ENCODE peak calls at places on chromosomes 1 and 21, in four cellular contexts. P is hypothalamus; M is stimulated activated CD8-positive, alpha-beta memory T cell treated with anti-CD3 and anti-CD28 coated beads, Interleukin-7, amount 100 ng/mL, for 1 hour; Q is foreskin keratinocyte. Z is an unnamed sample.

GRCh38 chr21:29077651-29078090 is 4.2 kb upstream of the CCT8 start:
- DNase-seq in P (no peak), M (no peak), Q (no peak), Z (no peak)

GRCh38 chr21:29490016-29490415 is 191.3 kb downstream of the BACH1 start:
- DNase-seq in P (no peak), M (no peak), Q (no peak), Z (no peak)

GRCh38 chr1:24995121-24995520 is 65.0 kb upstream of the RUNX3 start:
- DNase-seq in P (no peak), M (no peak), Q (no peak), Z (no peak)

GRCh38 chr21:17370263-17370662 is 142.6 kb upstream of the CXADR start:
- DNase-seq in P (no peak), M (no peak), Q (no peak), Z (peak; percentile 41)

GRCh38 chr1:28592314-28593071 is 428 bp downstream of the RAB42 start:
- DNase-seq in P (no peak), M (no peak), Q (no peak), Z (peak; percentile 45)

GRCh38 chr1:67578397-67579020 is 106.5 kb upstream of the GADD45A start:
- DNase-seq in P (no peak), M (no peak), Q (no peak), Z (no peak)

GRCh38 chr1:212355230-212355969 is 59.3 kb downstream of the PACC1 start:
- DNase-seq in P (no peak), M (no peak), Q (no peak), Z (no peak)

GRCh38 chr1:10378071-10378841 is 20.6 kb upstream of the PGD start:
- DNase-seq in P (peak; percentile 16), M (no peak), Q (peak; percentile 79), Z (no peak)

GRCh38 chr1:246588322-246588721 is 22.1 kb downstream of the CNST start:
- DNase-seq in P (no peak), M (no peak), Q (no peak), Z (no peak)

GRCh38 chr1:9078949-9079500 is 9.6 kb upstream of the SLC2A5 start:
- DNase-seq in P (no peak), M (no peak), Q (no peak), Z (no peak)

GRCh38 chr1:175364424-175365076 is 172.0 kb upstream of the KIAA0040 start:
- DNase-seq in P (no peak), M (no peak), Q (no peak), Z (no peak)

GRCh38 chr1:107820797-107821196 is 144.2 kb downstream of the VAV3 start:
- DNase-seq in P (no peak), M (no peak), Q (peak; percentile 25), Z (no peak)

GRCh38 chr1:84037758-84038611 is 39.1 kb upstream of the TTLL7 start:
- DNase-seq in P (no peak), M (no peak), Q (peak; percentile 14), Z (no peak)

GRCh38 chr1:71200503-71200902 is 119.7 kb upstream of the ZRANB2 start:
- DNase-seq in P (no peak), M (no peak), Q (no peak), Z (no peak)

GRCh38 chr1:59565611-59566410 is 248.9 kb upstream of the HOOK1 start:
- DNase-seq in P (no peak), M (no peak), Q (no peak), Z (no peak)

GRCh38 chr1:152442765-152443164 is 28.7 kb upstream of the CRNN start:
- DNase-seq in P (no peak), M (no peak), Q (peak; percentile 40), Z (no peak)

GRCh38 chr21:41283211-41283818 is 33.3 kb upstream of the FAM3B start:
- DNase-seq in P (no peak), M (no peak), Q (peak; percentile 46), Z (no peak)

GRCh38 chr1:1758692-1759455 is 19.4 kb downstream of the NADK start:
- DNase-seq in P (no peak), M (no peak), Q (no peak), Z (no peak)

GRCh38 chr1:43349594-43350306 is 9.0 kb upstream of the CDC20 start:
- DNase-seq in P (no peak), M (no peak), Q (no peak), Z (no peak)

GRCh38 chr21:15825699-15826098 is 95.9 kb downstream of the USP25 start:
- DNase-seq in P (no peak), M (no peak), Q (no peak), Z (no peak)

GRCh38 chr1:64537942-64538341 is 68.0 kb downstream of the CACHD1 start:
- DNase-seq in P (no peak), M (no peak), Q (no peak), Z (no peak)

GRCh38 chr1:64686828-64687724 is 57.8 kb upstream of the RAVER2 start:
- DNase-seq in P (no peak), M (no peak), Q (no peak), Z (no peak)

GRCh38 chr21:46157987-46158451 is 2.6 kb upstream of the FTCD start:
- DNase-seq in P (no peak), M (no peak), Q (no peak), Z (no peak)

GRCh38 chr1:78355646-78356045 is 135.1 kb upstream of the PTGFR start:
- DNase-seq in P (no peak), M (no peak), Q (no peak), Z (no peak)

GRCh38 chr1:204461331-204462228 is 33.0 kb downstream of the PIK3C2B start:
- DNase-seq in P (no peak), M (no peak), Q (no peak), Z (no peak)

GRCh38 chr1:87508247-87508646 is 179.6 kb downstream of the LMO4 start:
- DNase-seq in P (no peak), M (no peak), Q (no peak), Z (no peak)

GRCh38 chr1:154707901-154708514 is 100.0 kb upstream of the ADAR start:
- DNase-seq in P (no peak), M (no peak), Q (no peak), Z (no peak)

GRCh38 chr1:113036639-113037321 is 36.2 kb upstream of the LRIG2 start:
- DNase-seq in P (no peak), M (no peak), Q (no peak), Z (no peak)

GRCh38 chr1:57843760-57844159 is 419.9 kb upstream of the DAB1 start:
- DNase-seq in P (no peak), M (no peak), Q (peak; percentile 82), Z (no peak)

GRCh38 chr1:201538618-201539551 is at the start of gene NAV1:
- DNase-seq in P (peak; percentile 25), M (no peak), Q (no peak), Z (no peak)